ENCODE peak calls at places on chromosomes 4 and X, in five cellular contexts. X is osteocyte, S is breast epithelium, R is transverse colon, J is lower lobe of right lung. O is an unnamed sample.

GRCh38 chrX:143486105-143486504 is 31.2 kb downstream of the SPANXN3 start:
- DNase-seq in X (no peak), S (no peak), R (no peak), J (no peak), O (no peak)

GRCh38 chr4:8560265-8561047 is 19.7 kb upstream of the GPR78 start:
- DNase-seq in X (no peak), S (no peak), R (no peak), J (no peak), O (no peak)

GRCh38 chr4:3046149-3046548 is 28.2 kb downstream of the HTT-AS start:
- DNase-seq in X (no peak), S (no peak), R (no peak), J (no peak), O (no peak)

GRCh38 chr4:41281038-41281634 is 24.4 kb downstream of the UCHL1 start:
- DNase-seq in X (no peak), S (peak; percentile 25), R (peak; percentile 9), J (no peak), O (no peak)

GRCh38 chr4:80155286-80155982 is 41.9 kb upstream of the PRDM8 start:
- DNase-seq in X (no peak), S (no peak), R (no peak), J (no peak), O (no peak)

GRCh38 chr4:1576961-1577814 is 106.9 kb downstream of the FAM53A start:
- DNase-seq in X (no peak), S (no peak), R (no peak), J (peak; percentile 42), O (no peak)

GRCh38 chr4:47531241-47531953 is 46.3 kb downstream of the ATP10D start:
- DNase-seq in X (no peak), S (peak; percentile 50), R (peak; percentile 41), J (no peak), O (no peak)

GRCh38 chrX:2188316-2188715 is 312.5 kb downstream of the DHRSX start:
- DNase-seq in X (no peak), S (no peak), R (no peak), J (no peak), O (no peak)

GRCh38 chr4:28373601-28374000 is 1513.0 kb downstream of the STIM2 start:
- DNase-seq in X (no peak), S (no peak), R (no peak), J (no peak), O (no peak)

GRCh38 chrX:16870861-16871584 is 861 bp upstream of the RBBP7 start:
- DNase-seq in X (peak; percentile 85), S (no peak), R (no peak), J (peak; percentile 56), O (no peak)

GRCh38 chr4:80732010-80732409 is 298.5 kb upstream of the BMP3 start:
- DNase-seq in X (no peak), S (no peak), R (no peak), J (no peak), O (no peak)

GRCh38 chrX:29044802-29045201 is 457.6 kb downstream of the IL1RAPL1 start:
- DNase-seq in X (no peak), S (no peak), R (no peak), J (no peak), O (no peak)

GRCh38 chrX:13658602-13659001 is 5.7 kb downstream of the TCEANC start:
- DNase-seq in X (no peak), S (no peak), R (no peak), J (no peak), O (no peak)

GRCh38 chrX:111447298-111447697 is 35.3 kb upstream of the DCX start:
- DNase-seq in X (no peak), S (no peak), R (no peak), J (no peak), O (no peak)

GRCh38 chrX:70208479-70208878 is 26.0 kb upstream of the AWAT1 start:
- DNase-seq in X (no peak), S (no peak), R (no peak), J (no peak), O (no peak)

GRCh38 chr4:27886075-27886474 is 1025.4 kb downstream of the STIM2 start:
- DNase-seq in X (no peak), S (no peak), R (no peak), J (no peak), O (no peak)

GRCh38 chr4:68218044-68218443 is 27.4 kb downstream of the TMPRSS11B start:
- DNase-seq in X (no peak), S (no peak), R (no peak), J (no peak), O (no peak)

GRCh38 chr4:19575959-19576358 is 675.7 kb upstream of the SLIT2 start:
- DNase-seq in X (no peak), S (no peak), R (no peak), J (no peak), O (no peak)

GRCh38 chrX:116272881-116273280 is 102.3 kb downstream of the AGTR2 start:
- DNase-seq in X (no peak), S (no peak), R (no peak), J (no peak), O (no peak)

GRCh38 chrX:48852857-48853256 is 17.4 kb upstream of the PCSK1N start:
- DNase-seq in X (no peak), S (no peak), R (no peak), J (no peak), O (no peak)

GRCh38 chrX:105475801-105476200 is 255.3 kb upstream of the TEX13A start:
- DNase-seq in X (no peak), S (no peak), R (no peak), J (no peak), O (no peak)

GRCh38 chr4:6891436-6892170 is 18.0 kb upstream of the TBC1D14 start:
- DNase-seq in X (no peak), S (no peak), R (no peak), J (no peak), O (no peak)

GRCh38 chrX:1614927-1615326 is at the start of gene ASMT:
- DNase-seq in X (no peak), S (no peak), R (no peak), J (no peak), O (no peak)

GRCh38 chrX:127570276-127570675 is 481.9 kb downstream of the ACTRT1 start:
- DNase-seq in X (no peak), S (no peak), R (no peak), J (no peak), O (no peak)

GRCh38 chr4:92953462-92953861 is 649.7 kb downstream of the GRID2 start:
- DNase-seq in X (no peak), S (no peak), R (no peak), J (no peak), O (no peak)

GRCh38 chr4:110619001-110619350 is 3.9 kb downstream of the PITX2 start:
- DNase-seq in X (no peak), S (no peak), R (no peak), J (no peak), O (no peak)

GRCh38 chr4:35365186-35365585 is 879.1 kb downstream of the ARAP2 start:
- DNase-seq in X (no peak), S (no peak), R (no peak), J (no peak), O (no peak)

GRCh38 chr4:41362647-41363383 is 106.1 kb downstream of the UCHL1 start:
- DNase-seq in X (no peak), S (no peak), R (no peak), J (no peak), O (no peak)

GRCh38 chr4:97627785-97628184 is 515.5 kb downstream of the STPG2 start:
- DNase-seq in X (no peak), S (no peak), R (no peak), J (no peak), O (no peak)

GRCh38 chr4:55184600-55185523 is 59.5 kb upstream of the KDR start:
- DNase-seq in X (no peak), S (no peak), R (peak; percentile 38), J (no peak), O (no peak)

GRCh38 chr4:24237709-24238108 is 346.6 kb downstream of the DHX15 start:
- DNase-seq in X (no peak), S (no peak), R (no peak), J (no peak), O (no peak)

GRCh38 chr4:729336-730315 is 24.0 kb downstream of the PCGF3 start:
- DNase-seq in X (no peak), S (no peak), R (no peak), J (no peak), O (no peak)

GRCh38 chr4:152079543-152080293 is 318.9 kb upstream of the GATB start:
- DNase-seq in X (no peak), S (no peak), R (no peak), J (no peak), O (no peak)

GRCh38 chr4:97279410-97279809 is 863.9 kb downstream of the STPG2 start:
- DNase-seq in X (no peak), S (no peak), R (no peak), J (no peak), O (no peak)

GRCh38 chrX:125998432-125998831 is 167.7 kb downstream of the DCAF12L2 start:
- DNase-seq in X (no peak), S (no peak), R (no peak), J (no peak), O (no peak)

DNA sequence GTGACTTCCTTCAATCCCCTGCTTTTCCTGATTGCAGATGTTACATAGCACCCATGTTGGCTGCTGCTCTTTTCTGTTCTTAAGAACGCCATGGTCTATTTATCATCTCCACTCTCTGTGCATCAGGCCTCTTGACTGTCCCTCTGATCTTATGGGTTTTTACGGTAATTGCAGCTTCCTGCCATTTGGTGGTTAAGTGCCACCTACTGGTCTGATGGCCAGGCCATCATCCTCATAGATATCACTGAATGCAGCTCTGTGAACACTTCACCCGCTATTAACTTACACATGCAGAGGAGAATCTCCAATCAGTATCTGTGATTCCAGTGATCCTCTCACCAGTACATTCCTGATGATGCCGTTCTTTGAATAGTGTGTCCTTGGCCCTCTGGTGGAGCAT is 382.4 kb downstream of the TRAM1L1 start:
- DNase-seq in X (no peak), S (no peak), R (no peak), J (no peak), O (no peak)
- TF ChIP-seq CTCF in X (no peak), S (no peak), R (no peak), J (no peak), O (no peak)

GRCh38 chr4:103786014-103786413 is 66.2 kb upstream of the TACR3 start:
- DNase-seq in X (no peak), S (no peak), R (no peak), J (no peak), O (no peak)
- TF ChIP-seq CTCF in X (peak; percentile 42), S (no peak), R (peak; percentile 16), J (peak; percentile 23), O (no peak)

GRCh38 chrX:35728481-35728880 is 69.7 kb upstream of the MAGEB16 start:
- DNase-seq in X (no peak), S (no peak), R (no peak), J (no peak), O (no peak)

GRCh38 chrX:35722128-35722527 is 76.0 kb upstream of the MAGEB16 start:
- DNase-seq in X (no peak), S (no peak), R (no peak), J (no peak), O (no peak)

DNA sequence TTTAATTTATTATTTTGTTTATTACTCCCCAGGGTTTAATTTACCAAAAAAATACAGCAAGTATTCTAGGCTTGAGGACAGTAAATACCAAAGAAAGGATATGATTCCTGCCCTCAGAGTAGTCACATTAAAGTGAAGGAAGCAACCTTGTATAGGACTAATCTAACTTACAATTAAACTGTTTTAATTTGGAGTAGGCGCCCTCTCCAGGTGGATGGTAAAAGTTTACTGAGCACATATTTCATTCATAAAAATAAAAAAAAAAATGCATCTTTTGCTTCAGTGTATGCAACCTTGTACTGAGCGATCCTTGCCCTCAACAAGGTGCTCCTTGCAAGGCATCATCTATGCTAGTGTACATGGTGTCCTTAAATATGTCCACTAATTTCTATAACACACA is 72.0 kb upstream of the MAGEB16 start:
- DNase-seq in X (no peak), S (no peak), R (no peak), J (no peak), O (no peak)
- TF ChIP-seq CTCF in X (peak; percentile 31), S (no peak), R (no peak), J (no peak), O (no peak)

GRCh38 chr4:57182132-57182874 is 72.1 kb upstream of the IGFBP7 start:
- DNase-seq in X (no peak), S (no peak), R (no peak), J (no peak), O (no peak)
- TF ChIP-seq CTCF in X (no peak), S (no peak), R (no peak), J (no peak), O (no peak)